ENCODE peak calls at places on chromosomes 6 and 20, in six cellular contexts. Z is Peyer's patch, T is osteocyte, N is WERI-Rb-1, K is PC-3, O is neural crest cell. C is an unnamed sample.

GRCh38 chr20:58987790-58988564 is 6.9 kb downstream of the NELFCD start:
- DNase-seq in Z (peak), T (no peak), N (no peak), K (no peak), O (no peak), C (no peak)

GRCh38 chr6:14280006-14280510 is 162.5 kb downstream of the CD83 start:
- DNase-seq in Z (no peak), T (peak), N (peak), K (no peak), O (no peak), C (no peak)

GRCh38 chr6:7697432-7697819 is 28.5 kb upstream of the BMP6 start:
- DNase-seq in Z (no peak), T (no peak), N (no peak), K (peak), O (no peak), C (no peak)

GRCh38 chr6:135651964-135652755 is 154.6 kb upstream of the AHI1 start:
- DNase-seq in Z (no peak), T (no peak), N (no peak), K (no peak), O (no peak), C (no peak)

GRCh38 chr6:34085453-34086170 is 60.3 kb downstream of the GRM4 start:
- DNase-seq in Z (no peak), T (no peak), N (no peak), K (no peak), O (no peak), C (no peak)

GRCh38 chr6:126034671-126035070 is 48.3 kb downstream of the TRMT11 start:
- DNase-seq in Z (no peak), T (no peak), N (no peak), K (no peak), O (no peak), C (no peak)

GRCh38 chr20:38138086-38138777 is 26.8 kb downstream of the TGM2 start:
- DNase-seq in Z (no peak), T (no peak), N (no peak), K (no peak), O (no peak), C (no peak)

GRCh38 chr20:62804021-62804631 is 509 bp upstream of the OGFR start:
- DNase-seq in Z (peak), T (no peak), N (no peak), K (no peak), O (no peak), C (peak)

GRCh38 chr6:155955038-155955437 is 499.4 kb upstream of the NOX3 start:
- DNase-seq in Z (no peak), T (no peak), N (no peak), K (no peak), O (no peak), C (no peak)

GRCh38 chr6:135592276-135592675 is 94.7 kb upstream of the AHI1 start:
- DNase-seq in Z (no peak), T (no peak), N (no peak), K (no peak), O (no peak), C (no peak)

GRCh38 chr6:136525586-136526195 is 24.5 kb downstream of the MAP7 start:
- DNase-seq in Z (no peak), T (no peak), N (no peak), K (no peak), O (no peak), C (no peak)

GRCh38 chr6:127956260-127956888 is 55.5 kb upstream of the THEMIS start:
- DNase-seq in Z (no peak), T (no peak), N (no peak), K (peak), O (no peak), C (no peak)

GRCh38 chr20:52004720-52005119 is 186.9 kb downstream of the ZFP64 start:
- DNase-seq in Z (no peak), T (no peak), N (no peak), K (no peak), O (no peak), C (no peak)

GRCh38 chr20:52003415-52003814 is 188.2 kb downstream of the ZFP64 start:
- DNase-seq in Z (no peak), T (no peak), N (no peak), K (no peak), O (no peak), C (no peak)

GRCh38 chr20:52003976-52004375 is 187.6 kb downstream of the ZFP64 start:
- DNase-seq in Z (no peak), T (no peak), N (no peak), K (no peak), O (no peak), C (no peak)

DNA sequence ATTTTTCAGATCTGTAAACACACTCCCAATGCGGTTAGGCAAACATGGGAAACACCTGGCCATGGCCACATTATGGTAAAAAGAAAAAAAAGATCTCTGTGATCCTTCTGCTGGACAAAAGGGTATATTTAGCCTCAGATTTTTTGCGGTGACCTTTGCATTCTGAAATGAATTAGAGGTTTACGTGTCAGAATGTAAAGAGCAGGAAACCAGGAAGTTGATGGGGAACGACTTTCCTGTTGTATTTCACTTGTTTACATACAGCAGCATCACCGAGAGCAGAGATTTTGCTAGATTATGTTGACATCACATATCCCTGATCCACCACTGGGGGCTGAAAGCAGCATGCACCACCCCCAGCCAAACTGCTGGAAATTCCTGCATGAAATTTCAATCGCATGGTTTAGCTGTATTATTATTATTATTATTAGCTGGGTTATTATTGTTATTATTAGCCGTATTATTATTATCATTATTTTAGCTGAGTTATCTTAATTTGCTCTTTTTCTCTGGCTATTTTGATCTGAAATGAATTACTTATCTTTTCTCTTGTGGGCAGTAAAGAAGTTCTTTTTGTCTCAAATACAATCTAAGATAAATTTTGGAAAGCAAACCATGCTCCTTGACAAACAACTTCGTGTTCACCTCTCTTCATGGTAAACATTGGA is 189.4 kb downstream of the ZFP64 start:
- DNase-seq in Z (no peak), T (no peak), N (no peak), K (peak), O (no peak), C (no peak)
- TF ChIP-seq CTCF in Z (no peak), T (peak), N (no peak), K (peak), O (peak), C (no peak)

GRCh38 chr6:37018152-37019064 is 13.0 kb downstream of the FGD2 start:
- DNase-seq in Z (peak), T (peak), N (peak), K (peak), O (peak), C (peak)
- TF ChIP-seq CTCF in Z (peak), T (peak), N (peak), K (peak), O (peak), C (peak)

GRCh38 chr20:36587388-36588136 is 14.2 kb downstream of the TGIF2 start:
- DNase-seq in Z (no peak), T (no peak), N (no peak), K (no peak), O (no peak), C (no peak)

GRCh38 chr20:36591281-36591680 is 14.3 kb upstream of the RAB5IF start:
- DNase-seq in Z (no peak), T (no peak), N (no peak), K (no peak), O (no peak), C (no peak)

GRCh38 chr20:36593347-36593746 is 12.2 kb upstream of the RAB5IF start:
- DNase-seq in Z (no peak), T (no peak), N (no peak), K (no peak), O (no peak), C (no peak)

DNA sequence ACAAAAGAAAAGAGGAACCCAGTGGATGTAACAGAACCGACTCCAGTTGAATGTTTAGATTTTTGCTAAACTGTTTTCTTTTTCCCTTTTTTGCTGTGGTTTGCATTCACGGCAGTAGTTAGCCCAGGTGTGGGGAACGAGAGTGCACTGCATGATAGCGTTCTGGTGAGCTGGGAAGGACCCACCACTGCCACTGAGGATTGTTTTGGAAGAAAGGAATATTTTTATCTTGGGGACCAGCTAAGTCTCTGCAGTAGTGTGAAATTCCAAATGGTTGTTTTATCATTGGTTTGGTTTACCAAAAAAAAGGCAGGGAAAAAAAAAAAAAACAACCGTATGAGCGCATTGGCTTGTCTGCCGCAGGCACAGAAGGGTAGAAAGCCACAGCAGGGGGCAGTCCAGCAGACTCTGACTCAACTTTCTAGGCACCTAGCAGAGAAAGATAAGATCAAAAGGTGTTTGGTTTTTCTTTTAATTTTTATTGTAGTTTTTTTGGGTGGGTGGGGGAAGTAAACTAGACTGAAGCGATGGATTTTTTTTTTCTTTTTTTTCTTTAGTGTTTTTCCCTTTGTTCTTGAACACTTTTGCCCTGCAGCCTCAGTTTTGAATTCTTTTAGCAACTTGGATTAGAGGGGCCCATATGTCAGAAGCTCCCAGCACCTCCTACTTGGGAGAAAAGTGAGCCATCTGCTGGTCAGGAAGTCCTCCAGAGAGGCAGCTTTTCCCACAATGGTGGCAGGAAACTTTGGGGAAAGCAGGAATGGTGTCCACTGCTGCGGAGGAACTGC is 13.5 kb upstream of the RAB5IF start:
- DNase-seq in Z (no peak), T (no peak), N (peak), K (peak), O (no peak), C (no peak)
- TF ChIP-seq CTCF in Z (peak), T (peak), N (peak), K (peak), O (peak), C (no peak)

GRCh38 chr6:27753668-27754407 is 158.4 kb downstream of the OR2B2 start:
- DNase-seq in Z (peak), T (no peak), N (peak), K (peak), O (peak), C (peak)
- TF ChIP-seq CTCF in Z (no peak), T (peak), N (peak), K (peak), O (peak), C (no peak)

C was measured in B cell.